ENCODE peak calls at places on chromosomes 3 and 15, in four cellular contexts. P is A549, T is GM12878, K is K562. O is an unnamed sample.

GRCh38 chr3:184178522-184179138 is 4.0 kb downstream of the AP2M1 start:
- DNase-seq in T (no peak), K (no peak), P (no peak), O (no peak)

GRCh38 chr3:16240229-16241023 is 24.3 kb downstream of the DPH3 start:
- DNase-seq in P (peak; percentile 38), K (no peak), T (no peak), O (no peak)

GRCh38 chr3:101963902-101964362 is 114.6 kb downstream of the NFKBIZ start:
- DNase-seq in P (no peak), T (no peak), K (no peak), O (no peak)

GRCh38 chr3:105362021-105362665 is 4.6 kb upstream of the ALCAM start:
- DNase-seq in T (no peak), K (no peak), P (no peak), O (no peak)

GRCh38 chr3:13042932-13043275 is 30.3 kb downstream of the IQSEC1 start:
- DNase-seq in T (no peak), P (no peak), K (peak; percentile 41), O (no peak)

GRCh38 chr3:115698851-115699535 is 75.7 kb downstream of the GAP43 start:
- DNase-seq in T (no peak), K (no peak), P (no peak), O (no peak)

GRCh38 chr3:153634683-153635082 is 472.7 kb downstream of the RAP2B start:
- DNase-seq in P (no peak), K (no peak), T (no peak), O (no peak)

GRCh38 chr15:74626752-74627692 is 11.4 kb downstream of the CLK3 start:
- DNase-seq in P (no peak), T (peak; percentile 37), K (no peak), O (no peak)

GRCh38 chr3:21421096-21421495 is 329.9 kb downstream of the ZNF385D start:
- DNase-seq in P (no peak), T (no peak), K (peak; percentile 8), O (no peak)

GRCh38 chr3:127108796-127109195 is 84.1 kb upstream of the PRR23E start:
- DNase-seq in K (no peak), P (no peak), T (no peak), O (no peak)

GRCh38 chr3:32950516-32950915 is 928 bp upstream of the CCR4 start:
- DNase-seq in K (no peak), P (no peak), T (no peak), O (no peak)

GRCh38 chr3:32359766-32360513 is 31.7 kb upstream of the CMTM7 start:
- DNase-seq in P (peak; percentile 22), K (no peak), T (no peak), O (no peak)

GRCh38 chr3:194691481-194692281 is 6.0 kb downstream of the FAM43A start:
- DNase-seq in T (peak; percentile 85), K (no peak), P (no peak), O (no peak)

GRCh38 chr15:47188766-47189507 is 528.4 kb upstream of the SEMA6D start:
- DNase-seq in K (no peak), T (no peak), P (no peak), O (no peak)

GRCh38 chr15:58924326-58924725 is 9.2 kb downstream of the SLTM start:
- DNase-seq in T (no peak), K (no peak), P (no peak), O (no peak)

GRCh38 chr3:142997330-142997729 is 4.0 kb upstream of the U2SURP start:
- DNase-seq in T (no peak), K (peak; percentile 51), P (no peak), O (no peak)

GRCh38 chr3:165643433-165643824 is 193.8 kb downstream of the BCHE start:
- DNase-seq in K (no peak), P (peak; percentile 5), T (no peak), O (no peak)

GRCh38 chr15:58444056-58444455 is 12.3 kb downstream of the LIPC start:
- DNase-seq in P (no peak), T (no peak), K (no peak), O (no peak)

GRCh38 chr3:141000027-141000663 is 51.0 kb upstream of the SPSB4 start:
- DNase-seq in P (peak; percentile 47), T (peak; percentile 7), K (peak; percentile 65), O (peak; percentile 43)

GRCh38 chr15:42121667-42122066 is 27.3 kb upstream of the PLA2G4D start:
- DNase-seq in K (no peak), P (no peak), T (no peak), O (no peak)

GRCh38 chr15:58053236-58054153 is 12.0 kb downstream of the ALDH1A2 start:
- DNase-seq in K (no peak), P (no peak), T (no peak), O (no peak)

GRCh38 chr15:69627548-69628158 is 175.0 kb downstream of the RPLP1 start:
- DNase-seq in K (no peak), P (no peak), T (no peak), O (peak; percentile 44)

GRCh38 chr15:88821993-88822392 is 18.8 kb downstream of the ACAN start:
- DNase-seq in T (no peak), P (no peak), K (no peak), O (no peak)

GRCh38 chr15:49286649-49287394 is 116.8 kb downstream of the GALK2 start:
- DNase-seq in P (no peak), K (no peak), T (no peak), O (no peak)

GRCh38 chr3:170467560-170467959 is 48.9 kb downstream of the CLDN11 start:
- DNase-seq in T (no peak), K (no peak), P (no peak), O (no peak)

GRCh38 chr3:118269537-118270125 is 765.0 kb downstream of the IGSF11 start:
- DNase-seq in P (no peak), K (no peak), T (no peak), O (no peak)

GRCh38 chr15:47374222-47374621 is 343.1 kb upstream of the SEMA6D start:
- DNase-seq in K (no peak), T (no peak), P (peak; percentile 0), O (no peak)

GRCh38 chr3:133381346-133382109 is 18.3 kb upstream of the BFSP2 start:
- DNase-seq in T (no peak), P (no peak), K (no peak), O (peak; percentile 28)

GRCh38 chr15:91944334-91944733 is 90.8 kb downstream of the SLCO3A1 start:
- DNase-seq in T (no peak), K (no peak), P (no peak), O (no peak)
- TF ChIP-seq ESRRA in T (no peak), K (no peak), P (no peak), O (no peak)

DNA sequence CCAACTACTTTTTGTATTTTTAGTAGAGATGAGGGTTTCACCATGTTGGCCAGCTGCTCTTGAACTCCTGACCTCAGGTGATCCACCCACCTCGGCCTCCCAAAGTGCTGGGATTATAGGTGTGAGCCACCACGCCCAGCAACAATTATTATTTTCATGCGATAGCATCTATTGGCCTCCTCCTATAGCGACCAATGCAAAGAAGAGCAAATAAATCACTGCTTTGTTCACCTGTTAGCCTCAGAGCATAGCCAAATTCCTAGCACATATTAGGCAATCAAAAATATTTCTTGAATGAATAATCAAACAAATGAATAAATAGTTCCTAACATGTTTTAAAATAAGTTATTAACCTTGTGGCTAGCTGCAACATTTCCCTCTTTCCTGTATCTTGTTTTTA is 36.8 kb upstream of the TNFSF10 start:
- DNase-seq in P (no peak), T (no peak), K (no peak), O (no peak)
- H3K4me1 ChIP-seq in P (peaks cover 48% of the 10 kb centered on the region), T (peaks cover 9% of the 10 kb centered on the region), K (peaks cover 8% of the 10 kb centered on the region), O (peaks cover 60% of the 10 kb centered on the region)

DNA sequence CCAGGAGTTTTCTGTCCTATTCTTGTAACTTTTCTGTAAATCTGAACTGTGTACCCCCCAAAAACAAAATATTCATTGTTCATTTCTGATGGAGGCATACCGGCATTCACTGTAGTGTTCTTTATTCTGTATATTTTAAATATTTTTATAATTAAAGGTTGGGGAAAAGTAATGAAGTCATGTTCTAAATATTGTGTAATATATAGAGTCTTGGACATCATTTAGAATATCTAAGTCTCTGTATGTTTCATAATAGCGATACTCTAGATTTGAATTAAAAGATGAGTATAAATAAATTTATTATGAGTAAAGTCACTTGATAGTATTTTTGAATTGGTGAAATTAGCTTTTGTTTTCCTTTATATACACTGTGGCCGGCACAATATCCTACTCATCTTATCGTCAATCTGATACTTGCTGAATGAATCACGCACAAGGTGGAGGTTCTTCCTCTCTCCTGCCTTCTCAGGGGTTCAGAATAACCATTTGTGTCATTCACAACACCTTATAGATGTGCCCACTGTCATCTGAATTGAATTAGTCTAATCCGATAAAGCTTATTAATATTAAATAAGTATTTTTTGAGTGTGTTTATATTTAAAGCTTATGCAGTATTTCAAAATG is 66.9 kb downstream of the TRAK1 start:
- DNase-seq in P (no peak), K (no peak), T (no peak), O (no peak)
- TF ChIP-seq ESRRA in P (no peak), K (no peak), T (no peak), O (no peak)

DNA sequence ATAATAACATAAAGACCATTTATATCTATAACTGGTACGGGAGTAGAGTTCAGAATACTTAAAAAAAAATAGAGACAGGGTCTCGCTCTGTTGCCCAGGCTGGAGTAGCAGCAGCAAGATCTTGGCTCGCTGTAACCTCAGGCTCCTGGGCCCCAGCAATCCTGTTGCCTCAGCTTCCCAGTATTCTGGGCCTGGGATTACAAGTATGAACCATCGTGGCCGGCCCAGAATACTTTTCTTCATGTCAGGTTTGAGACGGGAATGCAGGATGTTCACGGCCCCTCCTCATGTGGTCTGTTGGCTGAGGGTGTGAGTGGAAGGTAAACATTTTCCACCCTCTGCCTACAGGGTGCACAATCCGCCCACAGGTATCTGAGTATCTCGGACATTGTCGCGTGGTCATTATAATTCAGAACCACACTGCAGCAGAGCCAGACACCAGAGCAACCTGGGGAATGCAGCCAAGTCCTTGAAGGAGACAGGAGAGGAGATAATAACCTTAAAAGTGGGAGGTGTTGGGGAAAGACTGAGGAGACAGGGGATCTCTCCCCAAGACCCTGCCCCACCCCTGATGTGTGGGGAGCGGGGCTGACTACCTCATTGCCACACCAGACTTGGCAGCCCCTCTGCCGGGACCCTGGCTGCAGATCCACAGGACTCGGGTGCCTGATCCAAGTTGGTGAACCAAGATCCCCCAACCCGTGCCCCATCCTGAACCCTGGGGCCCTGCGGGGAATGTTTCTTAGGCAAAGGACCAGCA is 106.8 kb downstream of the ADCY5 start:
- DNase-seq in T (no peak), K (peak; percentile 9), P (no peak), O (no peak)
- H3K4me1 ChIP-seq in T (no peaks in the 10 kb centered on the region), K (no peaks in the 10 kb centered on the region), P (no peaks in the 10 kb centered on the region), O (no peaks in the 10 kb centered on the region)

GRCh38 chr3:29468150-29468549 is 187.3 kb downstream of the RBMS3 start:
- DNase-seq in T (no peak), P (no peak), K (no peak), O (no peak)

GRCh38 chr3:29466442-29466841 is 185.6 kb downstream of the RBMS3 start:
- DNase-seq in T (no peak), K (no peak), P (no peak), O (no peak)

GRCh38 chr3:29463306-29463705 is 182.4 kb downstream of the RBMS3 start:
- DNase-seq in K (no peak), T (no peak), P (no peak), O (no peak)

DNA sequence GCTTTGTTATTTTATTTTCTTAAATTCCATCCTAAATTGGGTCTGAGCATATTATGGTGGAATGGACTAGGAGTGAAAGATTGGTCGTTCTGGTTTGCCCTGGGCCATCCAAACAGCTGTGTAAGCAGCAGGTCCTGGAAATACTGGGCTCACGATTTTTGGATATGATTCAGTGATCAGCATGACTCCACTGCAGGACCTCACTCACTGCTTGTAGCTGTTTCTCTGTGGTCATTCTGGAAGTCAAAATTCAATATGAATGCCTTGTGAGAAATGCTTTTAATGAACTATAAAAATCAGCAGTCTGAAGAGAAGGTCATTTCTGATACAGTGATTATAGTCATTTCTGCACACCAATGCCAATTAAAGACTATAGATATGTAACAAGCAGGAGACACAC is 185.0 kb downstream of the RBMS3 start:
- DNase-seq in P (no peak), K (no peak), T (no peak), O (no peak)
- TF ChIP-seq ESRRA in P (no peak), K (no peak), T (no peak), O (no peak)

O was measured in HepG2.